ENCODE peak calls at places on chromosomes 5 and 9, in seven cellular contexts. X, G, L, R, Y, B and P are unnamed samples.

GRCh38 chr5:17799521-17799920 is 165.3 kb downstream of the TAF11L14 start:
- DNase-seq in X (no peak), G (no peak), L (no peak), R (no peak), Y (no peak), B (no peak), P (no peak)

GRCh38 chr9:124792976-124793594 is 16.2 kb downstream of the OLFML2A start:
- DNase-seq in X (no peak), G (no peak), L (no peak), R (peak; percentile 76), Y (no peak), B (no peak), P (no peak)

GRCh38 chr9:38067611-38067891 is 1.5 kb downstream of the SHB start:
- DNase-seq in X (peak; percentile 56), G (peak; percentile 52), L (no peak), R (peak; percentile 23), Y (peak; percentile 44), B (no peak), P (no peak)

GRCh38 chr9:98087420-98088354 is 31.2 kb downstream of the NANS start:
- DNase-seq in X (no peak), G (no peak), L (peak; percentile 85), R (peak; percentile 22), Y (peak; percentile 59), B (peak; percentile 65), P (no peak)

GRCh38 chr9:78044189-78044588 is 12.6 kb upstream of the GNAQ start:
- DNase-seq in X (no peak), G (no peak), L (no peak), R (no peak), Y (peak; percentile 41), B (no peak), P (no peak)

GRCh38 chr9:127463891-127464290 is 12.6 kb downstream of the LRSAM1 start:
- DNase-seq in X (no peak), G (no peak), L (no peak), R (no peak), Y (no peak), B (no peak), P (no peak)

GRCh38 chr5:56814361-56814962 is 887 bp upstream of the MAP3K1 start:
- DNase-seq in X (peak; percentile 71), G (peak; percentile 52), L (peak; percentile 85), R (peak; percentile 16), Y (peak; percentile 36), B (peak; percentile 69), P (no peak)

GRCh38 chr9:108478431-108478837 is 377.4 kb downstream of the ACTL7B start:
- DNase-seq in X (no peak), G (no peak), L (no peak), R (peak; percentile 39), Y (no peak), B (no peak), P (no peak)

GRCh38 chr5:160349249-160349965 is 21.0 kb downstream of the C1QTNF2 start:
- DNase-seq in X (no peak), G (no peak), L (peak; percentile 69), R (no peak), Y (no peak), B (no peak), P (no peak)

GRCh38 chr5:173016621-173017046 is 33.1 kb downstream of the ATP6V0E1 start:
- DNase-seq in X (no peak), G (peak; percentile 16), L (no peak), R (no peak), Y (no peak), B (peak; percentile 4), P (no peak)

GRCh38 chr9:32487981-32488380 is 38.0 kb downstream of the RIGI start:
- DNase-seq in X (no peak), G (no peak), L (no peak), R (no peak), Y (no peak), B (no peak), P (no peak)

GRCh38 chr9:75941066-75941465 is 50.6 kb downstream of the PCSK5 start:
- DNase-seq in X (no peak), G (no peak), L (no peak), R (no peak), Y (no peak), B (no peak), P (no peak)

GRCh38 chr5:143543358-143544255 is 140.1 kb upstream of the NR3C1 start:
- DNase-seq in X (no peak), G (no peak), L (no peak), R (no peak), Y (no peak), B (no peak), P (no peak)

GRCh38 chr5:102554092-102554491 is 55.3 kb upstream of the SLCO6A1 start:
- DNase-seq in X (no peak), G (no peak), L (no peak), R (no peak), Y (no peak), B (no peak), P (no peak)

GRCh38 chr5:140710899-140711552 is 10.8 kb downstream of the ZMAT2 start:
- DNase-seq in X (peak; percentile 14), G (peak; percentile 92), L (peak; percentile 91), R (peak; percentile 88), Y (peak; percentile 88), B (peak; percentile 93), P (peak; percentile 76)

DNA sequence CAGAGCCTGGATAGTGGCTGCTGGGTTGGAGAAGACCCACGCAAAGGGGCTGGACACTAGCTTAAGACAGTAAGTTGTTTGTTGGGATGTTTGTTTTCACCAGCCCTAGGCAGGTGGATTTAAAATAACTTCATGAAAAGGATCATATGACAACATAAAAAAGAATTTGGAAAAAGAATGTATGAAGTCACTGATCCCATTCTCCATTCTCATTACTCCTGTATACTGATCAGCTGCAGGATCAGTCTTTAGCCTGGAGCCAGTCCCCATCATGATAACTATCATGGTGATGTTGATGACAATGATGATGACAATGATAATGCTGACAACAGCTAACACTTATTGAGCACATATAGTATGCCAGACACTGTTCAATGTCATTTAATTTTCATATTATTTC is 92.1 kb upstream of the IFNE start:
- DNase-seq in X (no peak), G (no peak), L (no peak), R (no peak), Y (no peak), B (no peak), P (no peak)
- H3K27ac ChIP-seq in X (no peak overlapping the region), G (no peak overlapping the region), L (no peak overlapping the region), R (no peak overlapping the region), Y (no peak overlapping the region), B (no peak overlapping the region), P (no peak overlapping the region)

DNA sequence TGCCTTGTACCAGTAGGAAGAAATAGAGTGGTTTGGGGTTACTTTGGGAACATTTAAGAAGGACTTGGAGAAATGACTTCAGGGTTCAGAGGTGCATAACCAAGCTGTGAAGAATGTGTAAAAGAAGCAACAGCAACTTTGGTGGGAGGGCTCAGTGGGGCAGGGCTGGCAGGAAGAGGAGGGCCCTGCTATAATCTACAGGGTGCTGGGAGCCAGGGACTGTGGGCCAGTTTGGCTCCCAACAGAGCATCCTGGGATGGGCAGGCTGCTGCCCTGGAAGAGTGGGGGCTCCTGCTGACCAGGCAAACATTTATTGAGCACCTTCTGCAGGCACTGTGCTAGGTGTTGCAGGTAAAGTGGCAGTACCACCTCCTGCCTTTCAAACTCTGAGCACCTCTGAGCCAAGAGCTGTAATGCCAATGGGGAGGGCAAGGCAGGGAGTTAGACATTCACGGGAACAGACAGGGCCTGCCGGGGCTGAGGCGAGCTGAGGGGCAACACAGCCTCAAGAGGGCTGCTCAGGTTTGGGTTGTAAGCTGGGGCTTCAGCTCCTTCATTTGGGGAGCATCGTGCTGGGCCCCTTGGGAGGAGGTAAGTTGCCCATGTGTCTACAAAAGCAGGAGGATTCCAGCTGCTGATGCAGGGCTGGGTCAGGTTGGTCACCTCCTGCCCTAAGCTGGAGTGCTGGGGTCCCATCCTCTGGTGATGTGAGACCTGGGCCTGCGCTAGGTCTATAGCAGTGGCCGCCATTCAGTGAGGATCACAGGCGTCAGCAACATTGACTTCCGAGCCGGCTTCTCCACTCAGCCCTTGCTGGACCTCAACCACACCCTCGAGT is 30.6 kb downstream of the HMCN2 start:
- DNase-seq in X (no peak), G (no peak), L (peak; percentile 49), R (no peak), Y (no peak), B (no peak), P (no peak)
- H3K27me3 ChIP-seq in X (no peaks in the 10 kb centered on the region), G (no peaks in the 10 kb centered on the region), L (peaks cover 12% of the 10 kb centered on the region), R (no peaks in the 10 kb centered on the region), Y (peaks cover 21% of the 10 kb centered on the region), B (no peaks in the 10 kb centered on the region), P (no peaks in the 10 kb centered on the region)

GRCh38 chr5:72455477-72455876 is 51.7 kb downstream of the ZNF366 start:
- DNase-seq in X (no peak), G (no peak), L (no peak), R (no peak), Y (no peak), B (no peak), P (no peak)
- TF ChIP-seq CTCF in X (no peak), G (no peak), L (no peak), R (no peak), Y (no peak), B (no peak), P (no peak)

DNA sequence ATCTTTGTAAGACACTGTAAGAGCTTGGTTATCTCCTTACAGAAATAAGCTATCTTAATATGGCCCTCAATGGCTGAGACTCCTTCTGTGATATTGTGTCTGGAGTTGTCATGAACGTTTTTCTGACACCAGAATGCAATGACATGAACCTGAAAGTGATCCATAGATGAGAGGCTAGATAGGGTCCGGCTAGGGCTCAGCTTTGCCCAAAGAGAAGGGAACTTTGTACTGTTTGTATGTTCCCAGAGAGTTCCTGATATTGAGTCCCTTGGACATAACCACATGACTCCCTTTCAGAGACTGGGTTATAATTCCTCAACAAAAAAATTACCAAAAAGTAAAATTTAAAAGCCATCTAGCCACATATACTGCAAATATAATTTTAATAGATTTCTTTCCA is 575.8 kb upstream of the CLINT1 start:
- DNase-seq in X (no peak), G (no peak), L (no peak), R (no peak), Y (no peak), B (no peak), P (no peak)
- H3K27ac ChIP-seq in X (no peak overlapping the region), G (no peak overlapping the region), L (no peak overlapping the region), R (no peak overlapping the region), Y (no peak overlapping the region), B (no peak overlapping the region), P (no peak overlapping the region)